ENCODE peak calls at places on chromosomes 13 and 19, in nine cellular contexts. S, J, E, D, Z, W, P, X and A are unnamed samples.

GRCh38 chr13:95235199-95235726 is 66.0 kb downstream of the ABCC4 start:
- DNase-seq in Z (peak; percentile 36), S (no peak), J (no peak), D (no peak), X (no peak), E (no peak), P (no peak), W (peak; percentile 49), A (no peak)

GRCh38 chr13:112688560-112689497 is 1.0 kb upstream of the ATP11A start:
- DNase-seq in S (no peak), X (no peak), P (peak; percentile 40), Z (no peak), W (peak; percentile 89), D (peak; percentile 4), E (no peak), J (no peak), A (no peak)

GRCh38 chr13:50030315-50030714 is 15.1 kb downstream of the KCNRG start:
- DNase-seq in W (no peak), X (no peak), J (no peak), Z (no peak), S (peak; percentile 29), P (no peak), D (no peak), E (no peak), A (no peak)

GRCh38 chr13:40535345-40535836 is 131.1 kb downstream of the FOXO1 start:
- DNase-seq in X (no peak), J (no peak), E (no peak), W (no peak), D (no peak), P (no peak), Z (no peak), S (no peak), A (no peak)

GRCh38 chr13:57123660-57124059 is 17.1 kb upstream of the PRR20A start:
- DNase-seq in E (no peak), W (no peak), X (no peak), S (no peak), D (peak; percentile 31), J (no peak), P (peak; percentile 7), Z (peak; percentile 1), A (no peak)

GRCh38 chr13:32314968-32315254 is 252 bp downstream of the ZAR1L start:
- DNase-seq in S (peak; percentile 44), J (peak; percentile 48), Z (peak; percentile 81), D (peak; percentile 63), E (no peak), P (peak; percentile 60), X (peak; percentile 38), W (no peak), A (peak; percentile 5)

GRCh38 chr13:38045278-38046048 is 175.9 kb upstream of the TRPC4 start:
- DNase-seq in P (no peak), S (peak; percentile 33), E (no peak), Z (peak; percentile 79), W (no peak), D (peak; percentile 46), J (peak; percentile 8), X (no peak), A (peak; percentile 51)

GRCh38 chr13:56356690-56357089 is 784.0 kb upstream of the PRR20A start:
- DNase-seq in W (no peak), Z (no peak), D (no peak), S (no peak), J (no peak), X (no peak), P (no peak), E (no peak), A (peak; percentile 1)

GRCh38 chr13:30927595-30927994 is 4.9 kb upstream of the TEX26 start:
- DNase-seq in S (no peak), J (no peak), W (no peak), P (no peak), E (no peak), Z (no peak), X (no peak), D (no peak), A (no peak)

DNA sequence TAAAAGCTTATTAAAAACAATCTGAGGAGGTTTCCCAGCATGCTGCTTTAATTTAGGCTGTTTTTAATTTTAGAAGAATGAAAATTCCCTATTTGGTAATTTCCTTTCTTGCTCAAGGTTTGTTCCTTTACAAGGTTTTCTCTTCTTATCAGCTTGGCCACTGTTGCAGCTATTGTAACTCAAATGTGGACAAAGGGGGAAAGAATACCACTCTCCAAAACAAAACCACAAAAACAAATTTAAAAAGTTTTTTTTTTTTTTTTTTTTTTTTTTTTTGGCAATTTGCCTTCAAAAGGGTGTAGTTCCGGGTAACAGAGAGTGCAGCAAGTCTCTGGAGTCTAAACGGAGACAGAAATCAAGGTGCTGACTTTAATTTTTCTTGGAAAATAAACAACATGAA is 306.4 kb upstream of the ARGLU1 start:
- DNase-seq in E (no peak), W (no peak), D (no peak), Z (no peak), P (no peak), J (no peak), S (no peak), X (no peak), A (no peak)
- H3K4me3 ChIP-seq in E (no peak overlapping the region), W (no peak overlapping the region), D (no peak overlapping the region), Z (no peak overlapping the region), P (no peak overlapping the region), J (no peak overlapping the region), S (no peak overlapping the region), X (no peak overlapping the region), A (no peak overlapping the region)

GRCh38 chr19:54357381-54357780 is 7.3 kb downstream of the LAIR1 start:
- DNase-seq in X (no peak), E (no peak), D (no peak), S (no peak), P (no peak), W (no peak), J (no peak), Z (no peak), A (no peak)

GRCh38 chr19:54352546-54352945 is 12.2 kb downstream of the LAIR1 start:
- DNase-seq in P (no peak), E (no peak), S (no peak), W (no peak), D (no peak), X (no peak), Z (no peak), J (no peak), A (no peak)

GRCh38 chr19:54355675-54356074 is 9.1 kb downstream of the LAIR1 start:
- DNase-seq in S (no peak), D (no peak), X (no peak), Z (no peak), W (no peak), P (no peak), E (no peak), J (no peak), A (no peak)

GRCh38 chr19:54354761-54355160 is 10.0 kb downstream of the LAIR1 start:
- DNase-seq in W (no peak), P (no peak), Z (no peak), X (no peak), E (no peak), D (no peak), S (no peak), J (no peak), A (no peak)

DNA sequence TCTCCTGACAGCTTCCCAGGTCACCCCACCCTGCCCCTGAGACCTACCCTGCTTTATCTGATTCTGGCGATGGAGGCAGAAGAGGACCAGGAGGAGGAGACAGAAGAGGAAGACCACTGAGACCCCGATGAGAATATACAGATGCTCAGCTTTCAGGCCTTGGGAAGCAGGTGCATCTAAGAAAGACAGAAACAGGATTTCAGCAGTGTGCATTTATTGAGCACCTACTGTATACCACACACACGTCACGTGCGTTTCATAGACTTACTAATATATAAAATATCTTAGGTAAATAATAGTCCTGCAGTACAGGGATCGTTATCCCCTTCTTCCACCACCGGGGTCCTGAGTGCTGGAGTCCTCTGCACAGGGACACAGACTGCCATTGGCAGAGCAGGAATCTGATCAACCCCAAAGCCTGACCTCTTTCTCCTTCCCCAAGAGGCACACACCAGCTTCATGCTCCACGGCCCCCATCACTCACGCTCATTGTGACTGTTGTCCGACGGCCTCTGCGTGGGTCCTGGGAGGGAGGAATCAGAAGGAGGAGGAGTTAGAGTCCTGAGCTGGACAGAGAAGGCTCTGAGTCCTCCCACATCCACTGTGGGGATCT is 8.2 kb downstream of the LAIR1 start:
- DNase-seq in P (no peak), S (no peak), D (no peak), W (no peak), X (no peak), Z (no peak), J (no peak), E (no peak), A (no peak)
- H3K4me3 ChIP-seq in P (no peak overlapping the region), S (no peak overlapping the region), D (no peak overlapping the region), W (no peak overlapping the region), X (no peak overlapping the region), Z (no peak overlapping the region), J (no peak overlapping the region), E (no peak overlapping the region), A (no peak overlapping the region)

DNA sequence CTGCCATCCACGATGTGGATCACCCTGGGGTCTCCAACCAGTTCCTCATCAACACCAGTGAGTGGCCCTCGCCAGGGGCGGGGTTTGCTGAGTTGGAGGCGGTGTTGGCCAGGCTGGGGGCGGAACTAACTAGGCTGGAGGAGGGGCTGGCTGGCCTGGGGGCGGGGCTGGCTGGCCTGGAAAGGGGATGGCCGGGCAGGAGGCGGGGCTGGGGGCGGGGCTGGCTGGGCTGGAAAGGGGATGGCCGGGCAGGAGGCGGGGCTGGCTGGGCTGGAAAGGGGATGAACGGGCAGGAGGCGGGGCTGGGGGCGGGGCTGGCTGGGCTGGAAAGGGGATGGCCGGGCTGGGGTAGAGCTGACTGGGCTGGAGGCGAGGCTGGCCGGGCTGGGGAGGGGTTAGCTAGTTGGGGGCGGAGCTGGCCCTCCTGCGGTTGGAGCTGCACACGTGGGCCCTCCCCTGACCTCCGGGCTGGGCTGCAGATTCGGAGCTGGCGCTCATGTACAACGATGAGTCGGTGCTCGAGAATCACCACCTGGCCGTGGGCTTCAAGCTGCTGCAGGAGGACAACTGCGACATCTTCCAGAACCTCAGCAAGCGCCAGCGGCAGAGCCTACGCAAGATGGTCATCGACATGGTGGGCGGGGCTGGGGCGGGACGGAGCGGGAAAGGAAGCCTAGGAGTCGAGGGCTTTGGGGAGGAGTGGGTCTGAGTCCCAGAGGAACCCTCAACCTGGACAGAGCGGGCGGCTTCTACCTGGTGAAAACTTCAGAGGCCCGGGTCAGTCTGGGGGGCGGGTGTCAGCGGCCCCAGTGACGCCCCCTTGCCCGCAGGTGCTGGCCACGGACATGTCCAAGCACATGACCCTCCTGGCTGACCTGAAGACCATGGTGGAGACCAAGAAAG is 41.0 kb downstream of the PDE4A start:
- DNase-seq in Z (peak; percentile 97), D (peak; percentile 88), X (peak; percentile 89), S (peak; percentile 91), J (peak; percentile 76), W (peak; percentile 94), E (peak; percentile 51), P (peak; percentile 96), A (peak; percentile 94)
- H3K4me3 ChIP-seq in Z (peak overlapping the region; percentile 58), D (peak overlapping the region; percentile 36), X (no peak overlapping the region), S (peak overlapping the region; percentile 45), J (peak overlapping the region; percentile 59), W (peak overlapping the region; percentile 25), E (peak overlapping the region; percentile 42), P (peak overlapping the region; percentile 13), A (peak overlapping the region; percentile 47)

GRCh38 chr13:111068009-111068350 is 47.1 kb upstream of the ARHGEF7 start:
- DNase-seq in D (no peak), W (no peak), X (no peak), Z (no peak), J (no peak), P (no peak), E (no peak), S (no peak), A (no peak)
- H3K4me3 ChIP-seq in D (peak overlapping the region; percentile 71), W (peak overlapping the region; percentile 41), X (no peak overlapping the region), Z (no peak overlapping the region), J (peak overlapping the region; percentile 55), P (no peak overlapping the region), E (no peak overlapping the region), S (no peak overlapping the region), A (peak overlapping the region; percentile 83)